ENCODE peak calls at places on chromosomes 16 and 17, in five cellular contexts. One of them, this sample, is unnamed. For H3K27me3 and H3K36me3, the result is how much of the 10 kb centered on the place peaks cover.

GRCh38 chr17:44522883-44523671 is 19.9 kb upstream of the GPATCH8 start:
- DNase-seq in aorta: peak
- DNase-seq in cardiac muscle cell: peak
- DNase-seq in neuronal stem cell: no peak
- DNase-seq in adrenal gland: peak
- DNase-seq in this sample: peak

GRCh38 chr16:4494746-4495490 is 18.7 kb downstream of the HMOX2 start:
- DNase-seq in adrenal gland: no peak
- DNase-seq in aorta: no peak
- DNase-seq in cardiac muscle cell: no peak
- DNase-seq in neuronal stem cell: no peak
- DNase-seq in this sample: no peak

GRCh38 chr16:81266680-81267095 is 28.2 kb downstream of the BCO1 start:
- DNase-seq in neuronal stem cell: no peak
- DNase-seq in cardiac muscle cell: no peak
- DNase-seq in aorta: no peak
- DNase-seq in adrenal gland: no peak
- DNase-seq in this sample: peak

GRCh38 chr17:40604327-40605080 is 39.2 kb upstream of the CCR7 start:
- DNase-seq in adrenal gland: no peak
- DNase-seq in cardiac muscle cell: no peak
- DNase-seq in aorta: no peak
- DNase-seq in neuronal stem cell: no peak
- DNase-seq in this sample: no peak

GRCh38 chr16:4194661-4195060 is 47.2 kb downstream of the SRL start:
- DNase-seq in aorta: no peak
- DNase-seq in neuronal stem cell: no peak
- DNase-seq in adrenal gland: no peak
- DNase-seq in cardiac muscle cell: no peak
- DNase-seq in this sample: no peak

GRCh38 chr17:44795421-44795820 is 34.7 kb downstream of the GJC1 start:
- DNase-seq in aorta: no peak
- DNase-seq in neuronal stem cell: no peak
- DNase-seq in adrenal gland: no peak
- DNase-seq in cardiac muscle cell: no peak
- DNase-seq in this sample: no peak

GRCh38 chr16:19751478-19751877 is 33.4 kb downstream of the IQCK start:
- DNase-seq in cardiac muscle cell: no peak
- DNase-seq in aorta: no peak
- DNase-seq in adrenal gland: no peak
- DNase-seq in neuronal stem cell: no peak
- DNase-seq in this sample: no peak

GRCh38 chr17:41052594-41052993 is 2.4 kb downstream of the KRTAP2-2 start:
- DNase-seq in adrenal gland: no peak
- DNase-seq in aorta: no peak
- DNase-seq in cardiac muscle cell: no peak
- DNase-seq in neuronal stem cell: no peak
- DNase-seq in this sample: no peak

GRCh38 chr17:57369509-57369945 is 113.2 kb downstream of the MSI2 start:
- DNase-seq in aorta: no peak
- DNase-seq in cardiac muscle cell: no peak
- DNase-seq in adrenal gland: no peak
- DNase-seq in neuronal stem cell: no peak
- DNase-seq in this sample: no peak

GRCh38 chr17:72602517-72603345 is 481.9 kb downstream of the SOX9 start:
- DNase-seq in cardiac muscle cell: no peak
- DNase-seq in aorta: no peak
- DNase-seq in adrenal gland: no peak
- DNase-seq in neuronal stem cell: peak
- DNase-seq in this sample: peak

GRCh38 chr17:56629450-56630187 is 36.1 kb downstream of the NOG start:
- DNase-seq in cardiac muscle cell: peak
- DNase-seq in neuronal stem cell: peak
- DNase-seq in aorta: no peak
- DNase-seq in adrenal gland: no peak
- DNase-seq in this sample: no peak

GRCh38 chr16:84262939-84263338 is 23.1 kb upstream of the KCNG4 start:
- DNase-seq in cardiac muscle cell: no peak
- DNase-seq in aorta: no peak
- DNase-seq in adrenal gland: no peak
- DNase-seq in neuronal stem cell: no peak
- DNase-seq in this sample: no peak

DNA sequence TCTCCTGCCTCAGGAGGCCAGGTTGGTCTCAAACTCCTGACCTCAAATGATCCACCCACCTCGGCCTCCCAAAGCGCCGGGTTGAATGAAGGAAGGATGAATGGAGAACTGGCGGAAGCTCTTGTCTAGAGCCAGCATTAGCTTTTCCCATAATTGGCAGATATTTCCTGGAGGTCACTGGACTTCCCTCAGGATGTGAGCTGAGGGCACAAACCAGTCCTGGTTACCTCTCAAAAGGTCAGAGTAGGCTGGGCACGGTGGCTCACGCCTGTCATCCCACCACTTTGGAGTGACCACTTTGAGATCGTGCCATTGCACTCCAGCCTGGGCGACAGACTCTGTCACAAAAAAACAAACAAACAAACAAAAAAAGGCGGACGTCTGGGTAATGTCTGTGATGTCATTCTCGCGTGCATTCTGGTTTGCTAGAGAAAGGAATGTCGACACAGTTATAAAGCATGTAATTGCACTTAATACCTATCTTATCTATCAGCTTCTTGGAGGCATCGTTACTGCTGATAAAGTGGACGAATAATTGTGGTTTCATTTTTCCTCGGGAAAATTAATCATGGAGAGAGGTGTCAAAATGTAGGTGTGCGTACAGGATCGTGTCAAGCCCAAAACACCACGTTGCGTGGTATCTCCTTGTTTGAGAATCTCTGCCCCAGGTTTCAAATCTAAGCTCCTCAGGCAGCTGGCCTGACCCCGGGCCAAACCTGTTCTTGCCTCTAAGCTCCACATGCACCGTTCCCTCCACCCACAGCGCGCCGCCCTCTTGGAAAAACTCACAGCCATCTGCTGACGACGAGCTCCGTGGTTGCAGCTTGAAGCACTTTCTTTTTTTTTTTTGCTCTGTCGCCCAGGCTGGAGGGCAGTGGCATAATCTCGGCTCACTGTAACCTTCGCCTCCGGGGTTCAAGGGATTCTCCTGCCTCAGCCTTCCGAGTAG is 6.4 kb upstream of the CRK start:
- DNase-seq in aorta: no peak
- DNase-seq in neuronal stem cell: no peak
- DNase-seq in cardiac muscle cell: no peak
- DNase-seq in adrenal gland: no peak
- DNase-seq in this sample: peak
- H3K27me3 ChIP-seq in aorta: under half
- H3K27me3 ChIP-seq in neuronal stem cell: under half
- H3K27me3 ChIP-seq in cardiac muscle cell: under half
- H3K27me3 ChIP-seq in adrenal gland: under half
- H3K27me3 ChIP-seq in this sample: under half

DNA sequence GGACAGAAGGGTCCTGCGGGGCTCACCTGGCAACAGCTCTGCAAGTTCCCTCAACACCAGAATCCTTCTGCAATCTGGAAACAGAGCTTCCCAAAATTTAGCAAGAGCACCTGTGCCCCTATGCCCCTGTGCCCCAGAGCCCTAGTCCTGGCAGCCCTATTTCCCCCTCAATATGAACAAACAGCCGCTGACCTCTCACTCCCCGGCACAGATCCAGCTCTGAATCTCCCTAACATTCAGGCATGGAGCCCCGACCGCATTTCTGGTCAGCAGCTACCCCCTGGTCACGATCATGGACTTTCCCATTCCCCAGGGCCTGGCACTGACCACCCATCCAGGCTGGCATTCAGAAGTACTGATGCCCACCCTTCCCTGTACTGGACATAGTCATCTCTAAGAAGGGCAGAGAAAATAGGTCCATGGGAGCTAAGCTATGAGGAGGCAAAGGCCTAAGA is 110.8 kb upstream of the SMURF2 start:
- DNase-seq in adrenal gland: no peak
- DNase-seq in neuronal stem cell: no peak
- DNase-seq in cardiac muscle cell: no peak
- DNase-seq in aorta: no peak
- DNase-seq in this sample: no peak
- H3K4me3 ChIP-seq in adrenal gland: no peak
- H3K4me3 ChIP-seq in neuronal stem cell: no peak
- H3K4me3 ChIP-seq in cardiac muscle cell: no peak
- H3K4me3 ChIP-seq in aorta: no peak
- H3K4me3 ChIP-seq in this sample: no peak

GRCh38 chr16:87762620-87763019 is 3.2 kb downstream of the KLHDC4 start:
- DNase-seq in adrenal gland: no peak
- DNase-seq in neuronal stem cell: no peak
- DNase-seq in aorta: no peak
- DNase-seq in cardiac muscle cell: no peak
- DNase-seq in this sample: no peak

GRCh38 chr16:87762071-87762571 is 3.7 kb downstream of the KLHDC4 start:
- DNase-seq in aorta: no peak
- DNase-seq in adrenal gland: no peak
- DNase-seq in neuronal stem cell: no peak
- DNase-seq in cardiac muscle cell: peak
- DNase-seq in this sample: no peak

GRCh38 chr16:87764600-87765472 is 950 bp downstream of the KLHDC4 start:
- DNase-seq in neuronal stem cell: no peak
- DNase-seq in cardiac muscle cell: no peak
- DNase-seq in aorta: no peak
- DNase-seq in adrenal gland: no peak
- DNase-seq in this sample: peak

GRCh38 chr16:87757841-87758426 is 7.9 kb downstream of the KLHDC4 start:
- DNase-seq in aorta: no peak
- DNase-seq in cardiac muscle cell: no peak
- DNase-seq in neuronal stem cell: no peak
- DNase-seq in adrenal gland: no peak
- DNase-seq in this sample: no peak

GRCh38 chr16:87761020-87761506 is 4.7 kb downstream of the KLHDC4 start:
- DNase-seq in aorta: no peak
- DNase-seq in adrenal gland: no peak
- DNase-seq in cardiac muscle cell: no peak
- DNase-seq in neuronal stem cell: no peak
- DNase-seq in this sample: no peak
- H3K36me3 ChIP-seq in aorta: under half
- H3K36me3 ChIP-seq in adrenal gland: under half
- H3K36me3 ChIP-seq in cardiac muscle cell: under half
- H3K36me3 ChIP-seq in neuronal stem cell: half or more
- H3K36me3 ChIP-seq in this sample: under half

GRCh38 chr17:39213852-39214251 is 11.9 kb downstream of the STAC2 start:
- DNase-seq in aorta: no peak
- DNase-seq in adrenal gland: peak
- DNase-seq in neuronal stem cell: no peak
- DNase-seq in cardiac muscle cell: no peak
- DNase-seq in this sample: peak
- H3K27me3 ChIP-seq in aorta: under half
- H3K27me3 ChIP-seq in adrenal gland: under half
- H3K27me3 ChIP-seq in neuronal stem cell: half or more
- H3K27me3 ChIP-seq in cardiac muscle cell: under half
- H3K27me3 ChIP-seq in this sample: under half

GRCh38 chr17:67487506-67487905 is 110.4 kb downstream of the PITPNC1 start:
- DNase-seq in neuronal stem cell: no peak
- DNase-seq in adrenal gland: no peak
- DNase-seq in aorta: no peak
- DNase-seq in cardiac muscle cell: no peak
- DNase-seq in this sample: no peak
- H3K4me3 ChIP-seq in neuronal stem cell: no peak
- H3K4me3 ChIP-seq in adrenal gland: no peak
- H3K4me3 ChIP-seq in aorta: no peak
- H3K4me3 ChIP-seq in cardiac muscle cell: no peak
- H3K4me3 ChIP-seq in this sample: no peak

GRCh38 chr16:58111331-58111627 is 17.9 kb downstream of the CFAP20 start:
- DNase-seq in cardiac muscle cell: no peak
- DNase-seq in aorta: no peak
- DNase-seq in adrenal gland: no peak
- DNase-seq in neuronal stem cell: no peak
- DNase-seq in this sample: no peak
- H3K36me3 ChIP-seq in cardiac muscle cell: under half
- H3K36me3 ChIP-seq in aorta: under half
- H3K36me3 ChIP-seq in adrenal gland: under half
- H3K36me3 ChIP-seq in neuronal stem cell: under half
- H3K36me3 ChIP-seq in this sample: under half

DNA sequence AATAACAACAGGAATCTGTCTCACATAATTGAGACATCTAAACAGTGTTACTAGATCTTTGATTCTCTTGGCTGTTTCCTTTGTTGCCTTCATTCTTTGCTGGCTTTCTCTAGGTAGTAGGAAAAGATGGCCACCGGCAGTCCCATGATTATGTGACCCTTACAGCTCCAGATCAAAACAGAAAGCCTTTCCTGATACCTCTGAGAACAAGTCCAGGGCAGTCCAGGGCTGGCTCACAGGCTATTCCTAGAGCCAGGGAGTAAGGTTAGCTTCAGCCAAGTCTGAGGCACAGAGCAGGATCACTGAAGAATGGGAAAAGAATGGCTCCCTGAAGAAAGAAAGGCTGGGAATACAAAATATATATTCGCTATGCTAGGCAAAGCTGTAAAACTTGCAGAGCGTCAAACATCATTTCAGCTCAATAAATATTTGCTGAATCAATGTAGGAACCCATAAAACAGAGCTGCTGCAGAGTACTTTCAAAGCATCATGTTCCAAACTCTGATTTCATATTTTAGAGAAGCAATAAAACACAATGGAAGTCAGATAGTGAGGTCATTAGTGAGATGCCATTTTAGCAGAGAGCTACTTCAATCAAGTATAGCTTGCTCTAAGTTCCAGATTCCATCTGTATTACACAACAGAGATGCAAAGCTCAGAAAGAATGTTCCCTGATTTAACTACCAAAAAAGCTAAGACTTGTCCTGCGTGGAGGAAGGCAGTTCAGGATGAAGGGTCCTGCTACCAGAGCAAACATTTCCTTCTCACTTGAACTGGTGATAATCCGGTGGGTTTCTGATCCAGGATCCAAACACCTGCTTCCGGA is 23.4 kb downstream of the ADAT1 start:
- DNase-seq in cardiac muscle cell: no peak
- DNase-seq in adrenal gland: no peak
- DNase-seq in aorta: no peak
- DNase-seq in neuronal stem cell: no peak
- DNase-seq in this sample: no peak
- H3K27me3 ChIP-seq in cardiac muscle cell: under half
- H3K27me3 ChIP-seq in adrenal gland: under half
- H3K27me3 ChIP-seq in aorta: under half
- H3K27me3 ChIP-seq in neuronal stem cell: under half
- H3K27me3 ChIP-seq in this sample: under half

DNA sequence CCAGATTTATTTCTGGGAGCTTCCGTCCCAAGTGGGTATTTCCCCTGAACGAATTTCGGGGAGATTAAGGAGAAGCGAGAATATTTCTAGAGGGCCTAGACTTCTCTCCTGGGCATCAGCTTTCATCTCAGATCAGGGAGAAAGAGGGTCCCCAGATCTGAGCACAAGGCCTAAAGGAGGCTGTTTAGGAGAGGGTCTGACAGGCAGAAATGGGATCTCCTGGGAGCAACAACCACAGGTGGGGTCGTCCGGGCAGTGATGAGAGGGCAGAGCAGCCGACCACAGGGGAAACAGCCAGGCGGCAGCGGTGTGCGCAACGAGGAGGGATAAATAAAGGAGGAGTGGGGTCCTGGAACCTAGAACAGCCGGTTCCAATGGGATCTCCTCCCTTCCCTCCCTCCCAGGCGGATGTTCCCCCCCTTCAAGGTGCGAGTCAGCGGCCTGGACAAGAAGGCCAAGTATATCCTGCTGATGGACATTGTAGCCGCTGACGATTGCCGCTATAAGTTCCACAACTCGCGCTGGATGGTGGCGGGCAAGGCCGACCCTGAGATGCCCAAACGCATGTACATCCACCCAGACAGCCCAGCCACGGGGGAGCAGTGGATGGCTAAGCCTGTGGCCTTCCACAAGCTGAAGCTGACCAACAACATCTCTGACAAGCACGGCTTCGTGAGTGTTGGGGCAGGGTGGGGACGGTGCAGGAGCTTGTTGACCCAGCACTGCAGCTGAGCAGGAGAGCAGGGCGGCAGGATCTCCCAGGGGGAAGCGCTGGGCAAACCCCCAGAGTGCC is 1.8 kb downstream of the TBX2 start:
- DNase-seq in adrenal gland: no peak
- DNase-seq in neuronal stem cell: no peak
- DNase-seq in aorta: no peak
- DNase-seq in cardiac muscle cell: peak
- DNase-seq in this sample: no peak
- H3K4me3 ChIP-seq in adrenal gland: peak
- H3K4me3 ChIP-seq in neuronal stem cell: no peak
- H3K4me3 ChIP-seq in aorta: peak
- H3K4me3 ChIP-seq in cardiac muscle cell: peak
- H3K4me3 ChIP-seq in this sample: peak